ENCODE peak calls at places on chromosomes 12 and 14, in seven cellular contexts. F is IMR-90, Y is neuronal stem cell, T is H1, H is mesendoderm, Z is H9, X is mesenchymal stem cell. A is an unnamed sample.

GRCh38 chr12:123948401-123949117 is 24.1 kb downstream of the CCDC92 start:
- DNase-seq in H (no peak), X (no peak), Y (no peak), T (no peak), Z (peak; percentile 26), F (no peak), A (no peak)

GRCh38 chr12:26062566-26062965 is 62.3 kb downstream of the BHLHE41 start:
- DNase-seq in H (peak; percentile 55), F (peak; percentile 57), Y (no peak), X (peak; percentile 45), T (no peak), Z (no peak), A (no peak)

GRCh38 chr14:47040490-47040889 is 388.9 kb upstream of the RPL10L start:
- DNase-seq in H (peak; percentile 76), F (no peak), Y (peak; percentile 15), X (peak; percentile 78), T (no peak), Z (peak; percentile 33), A (no peak)

GRCh38 chr14:70821916-70822705 is 12.8 kb upstream of the MAP3K9 start:
- DNase-seq in H (peak; percentile 74), T (peak; percentile 82), Z (peak; percentile 60), X (peak; percentile 70), Y (peak; percentile 62), F (peak; percentile 35), A (peak; percentile 28)

GRCh38 chr12:119068129-119068856 is 87.0 kb downstream of the SRRM4 start:
- DNase-seq in T (no peak), Y (no peak), X (no peak), H (no peak), F (no peak), Z (no peak), A (no peak)

GRCh38 chr14:47277703-47278102 is 397.7 kb downstream of the MDGA2 start:
- DNase-seq in F (no peak), Z (no peak), T (no peak), H (peak; percentile 72), X (peak; percentile 25), Y (no peak), A (no peak)

GRCh38 chr14:85532981-85533820 is 3.3 kb downstream of the FLRT2 start:
- DNase-seq in Z (peak; percentile 90), F (peak; percentile 87), H (peak; percentile 98), Y (peak; percentile 76), T (peak; percentile 77), X (peak; percentile 89), A (no peak)

GRCh38 chr12:115794659-115795081 is 482.8 kb downstream of the MED13L start:
- DNase-seq in X (no peak), F (no peak), Z (no peak), H (peak; percentile 93), T (no peak), Y (no peak), A (no peak)

GRCh38 chr12:85877459-85877858 is 3.4 kb downstream of the NTS start:
- DNase-seq in T (no peak), H (no peak), Y (no peak), F (no peak), X (no peak), Z (no peak), A (no peak)

GRCh38 chr12:4938900-4939299 is 29.2 kb downstream of the KCNA1 start:
- DNase-seq in F (no peak), T (no peak), X (no peak), Z (no peak), H (no peak), Y (no peak), A (no peak)

GRCh38 chr12:94674835-94675234 is 24.5 kb upstream of the TMCC3 start:
- DNase-seq in Y (no peak), H (no peak), T (no peak), X (no peak), Z (no peak), F (no peak), A (no peak)

GRCh38 chr12:112340983-112341840 is 41.0 kb downstream of the HECTD4 start:
- DNase-seq in T (no peak), Z (no peak), F (no peak), H (no peak), Y (no peak), X (no peak), A (no peak)

GRCh38 chr14:74501135-74501614 is 7.6 kb downstream of the ISCA2 start:
- DNase-seq in F (peak; percentile 83), Y (peak; percentile 75), T (peak; percentile 77), H (peak; percentile 93), X (peak; percentile 80), Z (peak; percentile 90), A (peak; percentile 45)

GRCh38 chr14:55098561-55098898 is 30.5 kb upstream of the LGALS3 start:
- DNase-seq in X (no peak), Y (no peak), Z (no peak), F (no peak), H (no peak), T (no peak), A (no peak)

GRCh38 chr12:88922816-88923215 is 342.5 kb upstream of the KITLG start:
- DNase-seq in H (no peak), X (no peak), Y (no peak), Z (no peak), F (peak; percentile 60), T (no peak), A (no peak)

GRCh38 chr12:25382311-25383106 is 131.8 kb upstream of the KRAS start:
- DNase-seq in Z (no peak), H (no peak), T (no peak), X (no peak), F (no peak), Y (no peak), A (no peak)

GRCh38 chr12:55930771-55931316 is at the start of gene DGKA:
- DNase-seq in X (peak; percentile 83), T (peak; percentile 78), Z (peak; percentile 69), H (peak; percentile 62), F (peak; percentile 85), Y (no peak), A (no peak)

GRCh38 chr14:97655169-97655948 is 858.2 kb downstream of the VRK1 start:
- DNase-seq in Z (no peak), H (peak; percentile 90), F (no peak), X (no peak), Y (no peak), T (no peak), A (peak; percentile 17)

GRCh38 chr12:94205738-94206310 is 57.4 kb downstream of the PLXNC1 start:
- DNase-seq in T (no peak), Z (no peak), F (no peak), H (no peak), X (no peak), Y (no peak), A (no peak)

GRCh38 chr14:94372021-94372605 is 16.3 kb downstream of the SERPINA1 start:
- DNase-seq in X (no peak), H (peak; percentile 58), T (peak; percentile 74), F (no peak), Y (no peak), Z (peak; percentile 64), A (no peak)

GRCh38 chr14:30610719-30611388 is 11.3 kb upstream of the SCFD1 start:
- DNase-seq in X (peak; percentile 70), Z (no peak), T (no peak), F (peak; percentile 81), Y (no peak), H (peak; percentile 47), A (peak; percentile 9)

GRCh38 chr14:73764881-73765280 is 50.7 kb upstream of the PNMA1 start:
- DNase-seq in X (no peak), T (no peak), Z (no peak), F (no peak), H (no peak), Y (no peak), A (no peak)

GRCh38 chr12:111105294-111105693 is 184.9 kb upstream of the MYL2 start:
- DNase-seq in X (no peak), T (no peak), Y (no peak), H (peak; percentile 52), Z (no peak), F (no peak), A (no peak)

GRCh38 chr14:97274626-97275025 is 477.4 kb downstream of the VRK1 start:
- DNase-seq in Z (no peak), T (no peak), X (no peak), Y (no peak), F (no peak), H (no peak), A (peak; percentile 87)

GRCh38 chr14:77076118-77076631 is 21.9 kb upstream of the CIPC start:
- DNase-seq in F (no peak), H (peak; percentile 69), T (no peak), Y (peak; percentile 37), Z (no peak), X (peak; percentile 89), A (no peak)
- H3K9ac ChIP-seq in F (no peak overlapping the region), H (peak overlapping the region; percentile 43), T (no peak overlapping the region), Y (no peak overlapping the region), Z (peak overlapping the region; percentile 25), X (no peak overlapping the region), A (no peak overlapping the region)

DNA sequence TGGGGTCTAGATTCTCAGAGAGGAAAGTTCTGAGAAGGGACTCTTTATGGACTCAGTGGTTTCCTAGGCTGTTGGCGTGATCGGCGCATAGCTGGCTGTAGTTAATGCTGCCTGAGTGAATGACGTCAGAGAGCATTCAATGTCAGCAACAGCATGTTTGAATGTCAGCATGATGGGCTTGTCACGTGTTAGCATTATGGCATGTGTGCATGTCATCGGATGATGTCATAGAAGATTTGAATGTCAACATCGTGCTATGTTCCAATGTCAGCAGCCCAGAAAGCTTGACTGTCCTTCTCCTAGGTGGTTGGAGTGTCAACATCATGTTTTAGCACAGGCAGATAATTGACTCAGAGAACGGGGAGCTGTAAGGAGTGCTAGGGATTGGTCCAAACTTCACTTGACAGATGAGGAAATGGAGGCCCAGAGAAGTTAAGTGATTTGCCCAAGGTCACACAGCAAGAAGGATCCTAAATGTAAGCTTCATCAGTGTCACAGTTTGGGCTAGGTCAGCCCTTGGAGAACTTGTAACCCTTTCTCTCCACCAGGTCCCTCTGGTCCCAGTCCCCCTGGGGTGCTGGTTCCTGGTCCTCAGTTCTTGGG is 45.5 kb downstream of the MVK start:
- DNase-seq in T (no peak), X (no peak), F (no peak), H (no peak), Y (no peak), Z (no peak), A (no peak)
- H2BK120ac ChIP-seq in T (no peak overlapping the region), X (no peak overlapping the region), F (no peak overlapping the region), H (no peak overlapping the region), Y (no peak overlapping the region), Z (no peak overlapping the region), A (no peak overlapping the region)

GRCh38 chr12:96985515-96986362 is 78.7 kb downstream of the NEDD1 start:
- DNase-seq in F (no peak), Z (peak; percentile 84), H (peak; percentile 51), T (peak; percentile 82), X (no peak), Y (no peak), A (no peak)
- H3K9ac ChIP-seq in F (no peak overlapping the region), Z (peak overlapping the region; percentile 49), H (peak overlapping the region; percentile 28), T (no peak overlapping the region), X (peak overlapping the region; percentile 83), Y (no peak overlapping the region), A (no peak overlapping the region)

DNA sequence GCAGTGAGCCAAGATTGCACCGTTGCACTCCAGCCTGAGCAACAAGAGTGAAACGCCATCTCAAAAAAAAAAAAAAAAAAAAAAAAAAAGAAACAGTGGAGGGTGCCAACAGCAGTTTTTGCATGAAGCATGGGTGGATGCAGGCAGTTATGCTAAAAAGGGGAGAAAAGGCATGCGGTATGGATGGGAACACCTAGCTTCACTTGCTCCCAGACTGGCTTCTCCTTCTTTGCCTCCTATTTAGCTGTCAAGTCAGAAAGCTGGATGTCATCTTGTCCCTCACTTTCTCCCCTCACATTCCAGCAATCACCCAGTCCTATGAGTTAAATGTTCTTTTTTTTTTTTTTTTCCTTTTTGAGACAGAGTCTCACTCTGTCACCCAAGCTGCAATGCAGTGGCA is 2.6 kb downstream of the EEF1AKMT3 start:
- DNase-seq in H (no peak), Y (no peak), T (no peak), F (no peak), Z (no peak), X (no peak), A (no peak)
- H2BK120ac ChIP-seq in H (no peak overlapping the region), Y (no peak overlapping the region), T (no peak overlapping the region), F (no peak overlapping the region), Z (no peak overlapping the region), X (no peak overlapping the region), A (no peak overlapping the region)

A was measured in trophoblast cell.